ENCODE peak calls at places on chromosome 17, in four cellular contexts. W is SK-N-SH, K is astrocyte, S is GM12878. T is an unnamed sample. For H4K20me1, the result is how much of the 10 kb centered on the place peaks cover.

GRCh38 chr17:5272313-5272712 is 9.8 kb upstream of the RABEP1 start:
- DNase-seq in W (peak), K (no peak), S (no peak), T (no peak)

GRCh38 chr17:37301288-37301687 is 74.5 kb upstream of the C17orf78 start:
- DNase-seq in W (no peak), K (peak), S (no peak), T (no peak)

GRCh38 chr17:72206376-72206775 is 85.6 kb downstream of the SOX9 start:
- DNase-seq in W (no peak), K (no peak), S (no peak), T (no peak)

GRCh38 chr17:49148171-49148570 is 15.6 kb downstream of the B4GALNT2 start:
- DNase-seq in W (no peak), K (peak), S (no peak), T (no peak)

GRCh38 chr17:63293310-63293709 is 152.8 kb downstream of the CYB561 start:
- DNase-seq in W (no peak), K (peak), S (no peak), T (no peak)

GRCh38 chr17:40452074-40452787 is 9.0 kb downstream of the IGFBP4 start:
- DNase-seq in W (no peak), K (peak), S (no peak), T (no peak)

GRCh38 chr17:48795444-48796162 is 21.4 kb downstream of the TTLL6 start:
- DNase-seq in W (no peak), K (peak), S (no peak), T (no peak)

GRCh38 chr17:42554250-42555121 is 1.8 kb downstream of the HSD17B1 start:
- DNase-seq in W (peak), K (peak), S (no peak), T (no peak)

GRCh38 chr17:49509588-49509917 is 14.5 kb downstream of the NGFR start:
- DNase-seq in W (peak), K (no peak), S (no peak), T (no peak)

GRCh38 chr17:65985571-65985970 is 206.4 kb downstream of the CEP112 start:
- DNase-seq in W (no peak), K (peak), S (no peak), T (no peak)

GRCh38 chr17:41133880-41134735 is 6.2 kb downstream of the KRTAP4-6 start:
- DNase-seq in W (no peak), K (peak), S (no peak), T (no peak)

GRCh38 chr17:57004944-57005579 is 27.1 kb downstream of the SCPEP1 start:
- DNase-seq in W (no peak), K (no peak), S (peak), T (no peak)

GRCh38 chr17:59451706-59452105 is 113.7 kb upstream of the DHX40 start:
- DNase-seq in W (no peak), K (peak), S (no peak), T (peak)

GRCh38 chr17:4236456-4236855 is 27.3 kb downstream of the ANKFY1 start:
- DNase-seq in W (peak), K (no peak), S (no peak), T (no peak)
- H4K20me1 ChIP-seq in W (under half), K (under half), S (under half), T (under half)

GRCh38 chr17:836154-836553 is 54.0 kb downstream of the MRM3 start:
- DNase-seq in W (no peak), K (peak), S (no peak), T (no peak)
- H3K27ac ChIP-seq in W (no peak), K (peak), S (no peak), T (no peak)

DNA sequence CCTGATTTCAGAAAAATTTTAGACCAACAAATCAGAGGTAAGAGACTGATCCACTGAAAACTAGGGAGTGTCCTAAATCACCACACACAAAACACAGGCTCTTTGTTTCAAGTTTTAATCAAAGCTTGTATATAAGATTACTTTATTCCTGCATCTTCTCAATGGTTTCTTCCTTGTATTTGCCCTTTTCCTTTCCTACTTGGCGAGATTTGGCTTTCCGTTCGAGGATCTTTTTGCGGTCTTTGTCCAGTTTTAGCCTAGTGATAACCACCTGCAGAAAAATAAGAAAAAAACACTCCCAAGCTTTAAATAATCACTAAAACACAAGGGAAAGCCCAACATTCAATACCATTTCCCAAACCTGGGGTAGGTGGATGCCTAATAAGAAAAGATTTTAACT is 918 bp upstream of the KRABD2 start:
- DNase-seq in W (no peak), K (no peak), S (no peak), T (no peak)
- H4K20me1 ChIP-seq in W (half or more), K (half or more), S (under half), T (under half)

GRCh38 chr17:34961093-34961911 is at the start of the genes CCT6B and ZNF830:
- DNase-seq in W (peak), K (peak), S (peak), T (peak)
- H3K27ac ChIP-seq in W (peak), K (peak), S (peak), T (peak)

GRCh38 chr17:44940768-44941167 is 6.8 kb downstream of the KIF18B start:
- DNase-seq in W (no peak), K (no peak), S (no peak), T (no peak)

GRCh38 chr17:44941712-44942331 is 5.8 kb downstream of the KIF18B start:
- DNase-seq in W (peak), K (no peak), S (no peak), T (no peak)

GRCh38 chr17:44935116-44935515 is 12.5 kb downstream of the KIF18B start:
- DNase-seq in W (peak), K (no peak), S (no peak), T (no peak)

GRCh38 chr17:44942456-44942855 is 5.1 kb downstream of the KIF18B start:
- DNase-seq in W (peak), K (no peak), S (no peak), T (no peak)

GRCh38 chr17:44940321-44940720 is 7.3 kb downstream of the KIF18B start:
- DNase-seq in W (peak), K (peak), S (no peak), T (no peak)
- H4K20me1 ChIP-seq in W (under half), K (under half), S (under half), T (under half)

T was measured in keratinocyte.